ENCODE peak calls at places on chromosomes 13 and 19, in five cellular contexts. One of them, this sample, is unnamed.
A peak's percentile ranks its signal among the peaks of the same experiment; 100 is the strongest.

GRCh38 chr19:43667524-43668405 is 2.2 kb downstream of the PLAUR start:
- DNase-seq in ascending aorta: no peak
- DNase-seq in OCI-LY7: no peak
- DNase-seq in right cardiac atrium: peak; percentile 46
- DNase-seq in IMR-90: peak; percentile 20
- DNase-seq in this sample: peak; percentile 7

GRCh38 chr13:44667950-44668349 is 91.8 kb upstream of the TSC22D1 start:
- DNase-seq in ascending aorta: no peak
- DNase-seq in OCI-LY7: no peak
- DNase-seq in right cardiac atrium: no peak
- DNase-seq in IMR-90: peak; percentile 53
- DNase-seq in this sample: no peak

GRCh38 chr13:65505941-65506340 is 1724.2 kb downstream of the PCDH9 start:
- DNase-seq in ascending aorta: no peak
- DNase-seq in OCI-LY7: no peak
- DNase-seq in right cardiac atrium: no peak
- DNase-seq in IMR-90: no peak
- DNase-seq in this sample: no peak

GRCh38 chr19:1648156-1648925 is 4.1 kb downstream of the TCF3 start:
- DNase-seq in ascending aorta: no peak
- DNase-seq in OCI-LY7: peak; percentile 97
- DNase-seq in right cardiac atrium: no peak
- DNase-seq in IMR-90: no peak
- DNase-seq in this sample: no peak

GRCh38 chr13:22220186-22221160 is 549.6 kb downstream of the FGF9 start:
- DNase-seq in ascending aorta: no peak
- DNase-seq in OCI-LY7: no peak
- DNase-seq in right cardiac atrium: no peak
- DNase-seq in IMR-90: no peak
- DNase-seq in this sample: no peak

GRCh38 chr13:105063676-105064075 is 1471.8 kb downstream of the EFNB2 start:
- DNase-seq in ascending aorta: no peak
- DNase-seq in OCI-LY7: no peak
- DNase-seq in right cardiac atrium: no peak
- DNase-seq in IMR-90: peak; percentile 29
- DNase-seq in this sample: no peak

GRCh38 chr13:98447881-98448641 is 128.8 kb downstream of the STK24 start:
- DNase-seq in ascending aorta: no peak
- DNase-seq in OCI-LY7: peak; percentile 70
- DNase-seq in right cardiac atrium: peak; percentile 58
- DNase-seq in IMR-90: no peak
- DNase-seq in this sample: no peak

GRCh38 chr19:41877916-41878905 is 1.1 kb downstream of the CD79A start:
- DNase-seq in ascending aorta: no peak
- DNase-seq in OCI-LY7: no peak
- DNase-seq in right cardiac atrium: no peak
- DNase-seq in IMR-90: no peak
- DNase-seq in this sample: no peak

GRCh38 chr19:52809801-52810200 is 11.6 kb downstream of the ZNF28 start:
- DNase-seq in ascending aorta: no peak
- DNase-seq in OCI-LY7: no peak
- DNase-seq in right cardiac atrium: no peak
- DNase-seq in IMR-90: no peak
- DNase-seq in this sample: no peak

GRCh38 chr19:41541990-41542584 is 33.9 kb upstream of the CEACAM21 start:
- DNase-seq in ascending aorta: no peak
- DNase-seq in OCI-LY7: peak; percentile 81
- DNase-seq in right cardiac atrium: peak; percentile 51
- DNase-seq in IMR-90: peak; percentile 4
- DNase-seq in this sample: peak; percentile 84

GRCh38 chr19:17420267-17420924 is 549 bp downstream of the MVB12A start:
- DNase-seq in ascending aorta: no peak
- DNase-seq in OCI-LY7: peak; percentile 28
- DNase-seq in right cardiac atrium: peak; percentile 60
- DNase-seq in IMR-90: no peak
- DNase-seq in this sample: peak; percentile 29

GRCh38 chr13:35346494-35346893 is 130.0 kb downstream of the MAB21L1 start:
- DNase-seq in ascending aorta: no peak
- DNase-seq in OCI-LY7: no peak
- DNase-seq in right cardiac atrium: no peak
- DNase-seq in IMR-90: no peak
- DNase-seq in this sample: no peak

GRCh38 chr19:19434483-19435045 is 29.1 kb downstream of the GATAD2A start:
- DNase-seq in ascending aorta: no peak
- DNase-seq in OCI-LY7: no peak
- DNase-seq in right cardiac atrium: peak; percentile 71
- DNase-seq in IMR-90: peak; percentile 39
- DNase-seq in this sample: no peak

GRCh38 chr19:7748756-7749155 is 1.4 kb upstream of the CD209 start:
- DNase-seq in ascending aorta: no peak
- DNase-seq in OCI-LY7: no peak
- DNase-seq in right cardiac atrium: no peak
- DNase-seq in IMR-90: peak; percentile 7
- DNase-seq in this sample: no peak

GRCh38 chr13:38967446-38967845 is 23.2 kb downstream of the STOML3 start:
- DNase-seq in ascending aorta: no peak
- DNase-seq in OCI-LY7: no peak
- DNase-seq in right cardiac atrium: no peak
- DNase-seq in IMR-90: no peak
- DNase-seq in this sample: no peak

GRCh38 chr19:18894254-18895037 is 1.5 kb downstream of the CERS1 start:
- DNase-seq in ascending aorta: no peak
- DNase-seq in OCI-LY7: no peak
- DNase-seq in right cardiac atrium: peak; percentile 72
- DNase-seq in IMR-90: peak; percentile 35
- DNase-seq in this sample: peak; percentile 88

GRCh38 chr19:55069137-55069858 is 6.3 kb upstream of the RDH13 start:
- DNase-seq in ascending aorta: no peak
- DNase-seq in OCI-LY7: no peak
- DNase-seq in right cardiac atrium: peak; percentile 68
- DNase-seq in IMR-90: no peak
- DNase-seq in this sample: peak; percentile 68

GRCh38 chr19:13441810-13442512 is 64.3 kb downstream of the CACNA1A start:
- DNase-seq in ascending aorta: no peak
- DNase-seq in OCI-LY7: peak; percentile 40
- DNase-seq in right cardiac atrium: peak; percentile 16
- DNase-seq in IMR-90: peak; percentile 51
- DNase-seq in this sample: peak; percentile 65

GRCh38 chr19:3683405-3683865 is 16.8 kb downstream of the PIP5K1C start:
- DNase-seq in ascending aorta: no peak
- DNase-seq in OCI-LY7: no peak
- DNase-seq in right cardiac atrium: peak; percentile 55
- DNase-seq in IMR-90: no peak
- DNase-seq in this sample: peak; percentile 66

GRCh38 chr19:47661161-47661560 is 52.1 kb upstream of the EHD2 start:
- DNase-seq in ascending aorta: no peak
- DNase-seq in OCI-LY7: no peak
- DNase-seq in right cardiac atrium: peak; percentile 73
- DNase-seq in IMR-90: no peak
- DNase-seq in this sample: no peak

GRCh38 chr13:26616126-26616525 is 58.6 kb downstream of the WASF3 start:
- DNase-seq in ascending aorta: no peak
- DNase-seq in OCI-LY7: no peak
- DNase-seq in right cardiac atrium: no peak
- DNase-seq in IMR-90: peak; percentile 72
- DNase-seq in this sample: no peak

GRCh38 chr13:73833331-73834070 is 300.7 kb downstream of the KLF12 start:
- DNase-seq in ascending aorta: no peak
- DNase-seq in OCI-LY7: no peak
- DNase-seq in right cardiac atrium: no peak
- DNase-seq in IMR-90: peak; percentile 65
- DNase-seq in this sample: no peak

GRCh38 chr13:113616991-113617749 is 32.6 kb downstream of the TFDP1 start:
- DNase-seq in ascending aorta: no peak
- DNase-seq in OCI-LY7: no peak
- DNase-seq in right cardiac atrium: no peak
- DNase-seq in IMR-90: peak; percentile 72
- DNase-seq in this sample: peak; percentile 7

GRCh38 chr13:33172400-33172799 is 113.2 kb downstream of the STARD13 start:
- DNase-seq in ascending aorta: no peak
- DNase-seq in OCI-LY7: no peak
- DNase-seq in right cardiac atrium: no peak
- DNase-seq in IMR-90: no peak
- DNase-seq in this sample: no peak

GRCh38 chr19:24052811-24053210 is 34.2 kb upstream of the ZNF254 start:
- DNase-seq in ascending aorta: no peak
- DNase-seq in OCI-LY7: no peak
- DNase-seq in right cardiac atrium: no peak
- DNase-seq in IMR-90: peak; percentile 59
- DNase-seq in this sample: no peak

GRCh38 chr19:57706346-57706745 is 2.7 kb downstream of the ZNF154 start:
- DNase-seq in ascending aorta: no peak
- DNase-seq in OCI-LY7: no peak
- DNase-seq in right cardiac atrium: no peak
- DNase-seq in IMR-90: no peak
- DNase-seq in this sample: no peak
- H3K9me3 ChIP-seq in ascending aorta: peaks cover 100% of the 10 kb centered on the region
- H3K9me3 ChIP-seq in OCI-LY7: no peaks in the 10 kb centered on the region
- H3K9me3 ChIP-seq in right cardiac atrium: peaks cover 13% of the 10 kb centered on the region
- H3K9me3 ChIP-seq in IMR-90: peaks cover 51% of the 10 kb centered on the region
- H3K9me3 ChIP-seq in this sample: peaks cover 5% of the 10 kb centered on the region

DNA sequence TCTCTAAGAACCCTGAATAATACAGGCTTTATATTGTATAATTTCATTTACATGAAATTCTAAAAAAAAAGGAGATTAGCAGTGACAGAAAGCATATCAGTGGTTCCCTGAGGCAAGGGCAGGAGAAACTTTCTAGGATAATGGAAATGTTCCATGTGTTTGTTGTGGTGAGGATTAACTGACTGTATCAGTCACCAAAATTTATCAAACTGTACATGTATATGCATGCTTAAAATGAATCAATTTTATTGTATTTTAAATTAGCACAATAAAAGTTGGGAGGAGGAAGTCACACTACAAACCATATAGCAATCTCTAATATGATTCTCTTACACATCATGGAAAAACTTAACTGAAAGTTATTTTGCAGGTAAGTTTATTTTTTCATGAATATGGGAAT is 396.8 kb downstream of the EFNB2 start:
- DNase-seq in ascending aorta: no peak
- DNase-seq in OCI-LY7: no peak
- DNase-seq in right cardiac atrium: no peak
- DNase-seq in IMR-90: no peak
- DNase-seq in this sample: no peak
- H3K27ac ChIP-seq in ascending aorta: no peak overlapping the region
- H3K27ac ChIP-seq in OCI-LY7: no peak overlapping the region
- H3K27ac ChIP-seq in right cardiac atrium: no peak overlapping the region
- H3K27ac ChIP-seq in IMR-90: no peak overlapping the region
- H3K27ac ChIP-seq in this sample: no peak overlapping the region

GRCh38 chr19:33517922-33518321 is 3.7 kb downstream of the PEPD start:
- DNase-seq in ascending aorta: no peak
- DNase-seq in OCI-LY7: no peak
- DNase-seq in right cardiac atrium: no peak
- DNase-seq in IMR-90: no peak
- DNase-seq in this sample: no peak
- H3K4me1 ChIP-seq in ascending aorta: peaks cover 7% of the 10 kb centered on the region
- H3K4me1 ChIP-seq in OCI-LY7: peaks cover 15% of the 10 kb centered on the region
- H3K4me1 ChIP-seq in right cardiac atrium: no peaks in the 10 kb centered on the region
- H3K4me1 ChIP-seq in IMR-90: peaks cover 2% of the 10 kb centered on the region
- H3K4me1 ChIP-seq in this sample: peaks cover 15% of the 10 kb centered on the region

GRCh38 chr19:12261554-12261953 is 33.1 kb downstream of the ZNF44 start:
- DNase-seq in ascending aorta: no peak
- DNase-seq in OCI-LY7: no peak
- DNase-seq in right cardiac atrium: no peak
- DNase-seq in IMR-90: no peak
- DNase-seq in this sample: no peak
- H3K9me3 ChIP-seq in ascending aorta: peaks cover 99% of the 10 kb centered on the region
- H3K9me3 ChIP-seq in OCI-LY7: no peaks in the 10 kb centered on the region
- H3K9me3 ChIP-seq in right cardiac atrium: no peaks in the 10 kb centered on the region
- H3K9me3 ChIP-seq in IMR-90: peaks cover 50% of the 10 kb centered on the region
- H3K9me3 ChIP-seq in this sample: peaks cover 3% of the 10 kb centered on the region

DNA sequence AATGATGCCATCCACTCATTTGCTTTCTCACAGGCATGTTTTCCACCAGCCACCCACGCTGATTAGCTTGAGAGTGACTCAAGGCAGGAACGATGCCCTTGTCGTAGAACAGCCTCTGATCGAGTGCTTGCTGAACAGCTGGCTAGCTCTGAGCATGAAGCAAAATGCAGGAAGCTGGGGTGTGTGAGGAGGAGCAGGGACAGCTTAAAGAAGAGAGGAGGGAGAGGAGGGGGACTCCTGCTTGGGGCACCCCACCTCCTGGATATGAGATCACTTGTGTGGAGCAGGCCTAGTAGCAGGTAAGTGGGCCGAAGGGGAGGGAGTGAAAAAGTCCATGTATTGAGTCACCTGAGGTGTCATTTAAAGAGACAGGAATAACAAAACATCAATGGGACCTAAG is 48.8 kb downstream of the IRS2 start:
- DNase-seq in ascending aorta: no peak
- DNase-seq in OCI-LY7: no peak
- DNase-seq in right cardiac atrium: no peak
- DNase-seq in IMR-90: peak; percentile 65
- DNase-seq in this sample: peak; percentile 13
- H3K27ac ChIP-seq in ascending aorta: no peak overlapping the region
- H3K27ac ChIP-seq in OCI-LY7: no peak overlapping the region
- H3K27ac ChIP-seq in right cardiac atrium: no peak overlapping the region
- H3K27ac ChIP-seq in IMR-90: no peak overlapping the region
- H3K27ac ChIP-seq in this sample: no peak overlapping the region

DNA sequence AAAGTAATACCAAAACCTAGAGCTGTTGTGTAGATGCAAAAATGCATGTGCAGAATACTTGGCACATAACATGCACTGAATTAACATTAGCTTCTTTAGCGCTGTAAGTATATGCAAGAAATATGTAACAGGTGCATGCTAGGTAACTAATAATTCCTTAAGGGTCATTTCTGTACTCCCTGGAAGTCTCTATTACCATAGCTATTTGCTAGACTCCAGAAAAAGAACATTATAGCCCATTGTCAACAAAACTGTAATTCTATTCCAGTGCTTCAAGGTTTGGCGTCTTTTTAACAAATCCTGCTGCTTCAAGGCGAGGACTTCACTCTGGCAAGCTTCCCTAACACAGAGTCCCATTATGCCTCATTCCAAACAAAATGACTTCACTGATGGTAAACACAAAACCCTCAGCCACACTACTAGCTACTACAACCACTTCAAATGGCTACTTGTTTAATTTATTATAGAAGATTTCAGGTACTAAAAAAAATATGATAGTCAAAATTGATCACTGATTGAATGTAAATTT is 32.7 kb downstream of the ELF1 start:
- DNase-seq in ascending aorta: no peak
- DNase-seq in OCI-LY7: no peak
- DNase-seq in right cardiac atrium: no peak
- DNase-seq in IMR-90: peak; percentile 76
- DNase-seq in this sample: peak; percentile 69
- H3K4me1 ChIP-seq in ascending aorta: peaks cover 21% of the 10 kb centered on the region
- H3K4me1 ChIP-seq in OCI-LY7: peaks cover 79% of the 10 kb centered on the region
- H3K4me1 ChIP-seq in right cardiac atrium: peaks cover 3% of the 10 kb centered on the region
- H3K4me1 ChIP-seq in IMR-90: peaks cover 5% of the 10 kb centered on the region
- H3K4me1 ChIP-seq in this sample: peaks cover 24% of the 10 kb centered on the region

This sample was measured in SJCRH30.